ENCODE peak calls at places on chromosomes 4 and X, in four cellular contexts. S, I, Y and E are unnamed samples.

GRCh38 chr4:111775908-111776307 is 369.3 kb upstream of the FAM241A start:
- DNase-seq in S (no peak), I (no peak), Y (peak; percentile 11), E (no peak)

GRCh38 chr4:185142563-185142910 is 529 bp upstream of the SLC25A4 start:
- DNase-seq in S (no peak), I (no peak), Y (no peak), E (peak; percentile 7)

GRCh38 chr4:1113311-1114009 is at the start of gene RNF212:
- DNase-seq in S (no peak), I (no peak), Y (no peak), E (no peak)

GRCh38 chr4:173835863-173836262 is 305.8 kb upstream of the HAND2 start:
- DNase-seq in S (no peak), I (peak; percentile 45), Y (peak; percentile 33), E (peak; percentile 43)

GRCh38 chr4:2482693-2483092 is 13.8 kb downstream of the RNF4 start:
- DNase-seq in S (no peak), I (no peak), Y (peak; percentile 12), E (no peak)

GRCh38 chr4:38099908-38100407 is 139.8 kb downstream of the PTTG2 start:
- DNase-seq in S (no peak), I (peak; percentile 72), Y (peak; percentile 18), E (peak; percentile 74)

GRCh38 chr4:29046716-29047115 is 1673.5 kb upstream of the PCDH7 start:
- DNase-seq in S (no peak), I (peak; percentile 11), Y (peak; percentile 72), E (no peak)

GRCh38 chrX:108299101-108299591 is 139.1 kb downstream of the COL4A6 start:
- DNase-seq in S (no peak), I (no peak), Y (peak; percentile 6), E (peak; percentile 35)

GRCh38 chrX:68650491-68650890 is 3.0 kb downstream of the STARD8 start:
- DNase-seq in S (no peak), I (peak; percentile 21), Y (peak; percentile 16), E (peak; percentile 55)

GRCh38 chr4:118898684-118899138 is 10.1 kb downstream of the SYNPO2 start:
- DNase-seq in S (no peak), I (no peak), Y (no peak), E (no peak)

GRCh38 chr4:171674781-171675180 is 138.4 kb upstream of the GALNTL6 start:
- DNase-seq in S (no peak), I (no peak), Y (no peak), E (no peak)

GRCh38 chr4:118026806-118027205 is 7.5 kb upstream of the NDST3 start:
- DNase-seq in S (no peak), I (no peak), Y (no peak), E (no peak)

GRCh38 chr4:44725861-44726820 is at the start of gene GNPDA2:
- DNase-seq in S (peak; percentile 67), I (peak; percentile 76), Y (peak; percentile 70), E (peak; percentile 90)

GRCh38 chrX:154013001-154013421 is 6.7 kb downstream of the IRAK1 start:
- DNase-seq in S (no peak), I (no peak), Y (no peak), E (no peak)

GRCh38 chrX:52988985-52989917 is 30.9 kb upstream of the FAM156A start:
- DNase-seq in S (no peak), I (no peak), Y (no peak), E (no peak)

GRCh38 chr4:16225681-16225995 is 633 bp downstream of the TAPT1 start:
- DNase-seq in S (no peak), I (no peak), Y (no peak), E (no peak)

GRCh38 chrX:134931550-134931949 is 59.2 kb upstream of the SMIM10 start:
- DNase-seq in S (no peak), I (no peak), Y (no peak), E (no peak)

GRCh38 chr4:80183196-80184052 is 13.9 kb upstream of the PRDM8 start:
- DNase-seq in S (peak; percentile 39), I (no peak), Y (peak; percentile 23), E (peak; percentile 79)

GRCh38 chr4:81030617-81031388 is at the start of gene BMP3:
- DNase-seq in S (no peak), I (no peak), Y (no peak), E (peak; percentile 31)

GRCh38 chr4:35673137-35673536 is 571.2 kb downstream of the ARAP2 start:
- DNase-seq in S (no peak), I (no peak), Y (no peak), E (no peak)

GRCh38 chrX:70422886-70423336 is at the start of gene GDPD2:
- DNase-seq in S (no peak), I (no peak), Y (no peak), E (peak; percentile 14)

GRCh38 chr4:88037447-88037846 is 30.0 kb downstream of the PKD2 start:
- DNase-seq in S (no peak), I (no peak), Y (no peak), E (no peak)

GRCh38 chr4:126939401-126939800 is 693.4 kb upstream of the INTU start:
- DNase-seq in S (no peak), I (no peak), Y (peak; percentile 75), E (peak; percentile 85)

GRCh38 chr4:100299019-100299418 is 108.8 kb upstream of the DDIT4L start:
- DNase-seq in S (no peak), I (peak; percentile 99), Y (peak; percentile 82), E (peak; percentile 98)

GRCh38 chrX:109890910-109891502 is 111.9 kb upstream of the TMEM164 start:
- DNase-seq in S (peak; percentile 29), I (peak; percentile 26), Y (peak; percentile 30), E (peak; percentile 43)

GRCh38 chr4:8281519-8282133 is 12.1 kb downstream of the HTRA3 start:
- DNase-seq in S (no peak), I (peak; percentile 38), Y (no peak), E (no peak)

GRCh38 chrX:41127476-41128192 is 42.4 kb downstream of the USP9X start:
- DNase-seq in S (no peak), I (no peak), Y (no peak), E (no peak)

GRCh38 chr4:39446842-39447573 is 11.7 kb downstream of the RPL9 start:
- DNase-seq in S (peak; percentile 39), I (peak; percentile 14), Y (no peak), E (no peak)

GRCh38 chr4:38857354-38858096 is 908 bp upstream of the TLR6 start:
- DNase-seq in S (no peak), I (peak; percentile 81), Y (peak; percentile 79), E (peak; percentile 86)

GRCh38 chrX:46325312-46325877 is 219.8 kb downstream of the ZNF674 start:
- DNase-seq in S (no peak), I (peak; percentile 36), Y (no peak), E (peak; percentile 88)

GRCh38 chrX:12701625-12702024 is 89.6 kb upstream of the PRPS2 start:
- DNase-seq in S (no peak), I (peak; percentile 40), Y (peak; percentile 53), E (peak; percentile 66)

GRCh38 chr4:37434469-37434868 is 189.9 kb downstream of the NWD2 start:
- DNase-seq in S (no peak), I (no peak), Y (no peak), E (no peak)

GRCh38 chr4:70754470-70754869 is 32.7 kb downstream of the RUFY3 start:
- DNase-seq in S (no peak), I (no peak), Y (no peak), E (no peak)

GRCh38 chr4:7894098-7894676 is 45.5 kb downstream of the AFAP1 start:
- DNase-seq in S (no peak), I (no peak), Y (no peak), E (no peak)

GRCh38 chr4:6746721-6747689 is 31.0 kb downstream of the BLOC1S4 start:
- DNase-seq in S (no peak), I (no peak), Y (no peak), E (no peak)

GRCh38 chr4:124863039-124863545 is 150.6 kb upstream of the ANKRD50 start:
- DNase-seq in S (no peak), I (no peak), Y (no peak), E (peak; percentile 26)